ENCODE peak calls at places on chromosomes 2 and 18, in seven cellular contexts. One of them, this sample, is unnamed.

GRCh38 chr2:239162141-239162821 is 238.5 kb downstream of the HDAC4 start:
- DNase-seq in ovary: no peak
- DNase-seq in left ventricle myocardium inferior: peak; percentile 9
- DNase-seq in K562: no peak
- DNase-seq in IMR-90: no peak
- DNase-seq in astrocyte: no peak
- DNase-seq in CD8-positive, alpha-beta memory T cell: no peak
- DNase-seq in this sample: peak; percentile 11

GRCh38 chr2:27051902-27052645 is 606 bp downstream of the AGBL5 start:
- DNase-seq in ovary: peak; percentile 73
- DNase-seq in left ventricle myocardium inferior: peak; percentile 44
- DNase-seq in K562: no peak
- DNase-seq in IMR-90: no peak
- DNase-seq in astrocyte: no peak
- DNase-seq in CD8-positive, alpha-beta memory T cell: no peak
- DNase-seq in this sample: no peak

GRCh38 chr2:172248381-172249173 is 145.9 kb upstream of the DLX2 start:
- DNase-seq in ovary: no peak
- DNase-seq in left ventricle myocardium inferior: no peak
- DNase-seq in K562: no peak
- DNase-seq in IMR-90: peak; percentile 63
- DNase-seq in astrocyte: peak; percentile 70
- DNase-seq in CD8-positive, alpha-beta memory T cell: no peak
- DNase-seq in this sample: no peak

GRCh38 chr2:199207011-199207410 is 250.7 kb downstream of the SATB2 start:
- DNase-seq in ovary: no peak
- DNase-seq in left ventricle myocardium inferior: no peak
- DNase-seq in K562: no peak
- DNase-seq in IMR-90: no peak
- DNase-seq in astrocyte: no peak
- DNase-seq in CD8-positive, alpha-beta memory T cell: no peak
- DNase-seq in this sample: no peak

GRCh38 chr2:190978389-190979053 is 35.5 kb downstream of the STAT1 start:
- DNase-seq in ovary: no peak
- DNase-seq in left ventricle myocardium inferior: no peak
- DNase-seq in K562: no peak
- DNase-seq in IMR-90: peak; percentile 85
- DNase-seq in astrocyte: peak; percentile 85
- DNase-seq in CD8-positive, alpha-beta memory T cell: no peak
- DNase-seq in this sample: no peak

GRCh38 chr2:197453914-197454398 is 604 bp downstream of the COQ10B start:
- DNase-seq in ovary: no peak
- DNase-seq in left ventricle myocardium inferior: no peak
- DNase-seq in K562: peak; percentile 11
- DNase-seq in IMR-90: peak; percentile 96
- DNase-seq in astrocyte: peak; percentile 89
- DNase-seq in CD8-positive, alpha-beta memory T cell: no peak
- DNase-seq in this sample: no peak

GRCh38 chr2:220999351-220999750 is 572.8 kb downstream of the EPHA4 start:
- DNase-seq in ovary: no peak
- DNase-seq in left ventricle myocardium inferior: no peak
- DNase-seq in K562: no peak
- DNase-seq in IMR-90: peak; percentile 60
- DNase-seq in astrocyte: peak; percentile 65
- DNase-seq in CD8-positive, alpha-beta memory T cell: no peak
- DNase-seq in this sample: no peak

GRCh38 chr2:152549428-152549827 is 167.8 kb downstream of the PRPF40A start:
- DNase-seq in ovary: no peak
- DNase-seq in left ventricle myocardium inferior: no peak
- DNase-seq in K562: no peak
- DNase-seq in IMR-90: peak; percentile 33
- DNase-seq in astrocyte: peak; percentile 87
- DNase-seq in CD8-positive, alpha-beta memory T cell: no peak
- DNase-seq in this sample: no peak

GRCh38 chr18:59839931-59840685 is 59.7 kb upstream of the PMAIP1 start:
- DNase-seq in ovary: no peak
- DNase-seq in left ventricle myocardium inferior: no peak
- DNase-seq in K562: no peak
- DNase-seq in IMR-90: no peak
- DNase-seq in astrocyte: peak; percentile 26
- DNase-seq in CD8-positive, alpha-beta memory T cell: no peak
- DNase-seq in this sample: no peak

GRCh38 chr18:12637393-12637792 is 20.5 kb downstream of the SPIRE1 start:
- DNase-seq in ovary: no peak
- DNase-seq in left ventricle myocardium inferior: no peak
- DNase-seq in K562: no peak
- DNase-seq in IMR-90: peak; percentile 49
- DNase-seq in astrocyte: no peak
- DNase-seq in CD8-positive, alpha-beta memory T cell: no peak
- DNase-seq in this sample: no peak

GRCh38 chr2:1988594-1988993 is 244.3 kb upstream of the PXDN start:
- DNase-seq in ovary: no peak
- DNase-seq in left ventricle myocardium inferior: no peak
- DNase-seq in K562: no peak
- DNase-seq in IMR-90: no peak
- DNase-seq in astrocyte: no peak
- DNase-seq in CD8-positive, alpha-beta memory T cell: no peak
- DNase-seq in this sample: no peak

GRCh38 chr2:1989216-1989615 is 244.9 kb upstream of the PXDN start:
- DNase-seq in ovary: no peak
- DNase-seq in left ventricle myocardium inferior: no peak
- DNase-seq in K562: no peak
- DNase-seq in IMR-90: no peak
- DNase-seq in astrocyte: no peak
- DNase-seq in CD8-positive, alpha-beta memory T cell: no peak
- DNase-seq in this sample: no peak

GRCh38 chr2:1991126-1991525 is 246.8 kb upstream of the PXDN start:
- DNase-seq in ovary: no peak
- DNase-seq in left ventricle myocardium inferior: no peak
- DNase-seq in K562: no peak
- DNase-seq in IMR-90: no peak
- DNase-seq in astrocyte: no peak
- DNase-seq in CD8-positive, alpha-beta memory T cell: no peak
- DNase-seq in this sample: no peak

GRCh38 chr2:1990724-1991123 is 246.4 kb upstream of the PXDN start:
- DNase-seq in ovary: no peak
- DNase-seq in left ventricle myocardium inferior: peak; percentile 65
- DNase-seq in K562: no peak
- DNase-seq in IMR-90: no peak
- DNase-seq in astrocyte: peak; percentile 38
- DNase-seq in CD8-positive, alpha-beta memory T cell: no peak
- DNase-seq in this sample: no peak

GRCh38 chr2:1990151-1990589 is 245.9 kb upstream of the PXDN start:
- DNase-seq in ovary: no peak
- DNase-seq in left ventricle myocardium inferior: peak; percentile 38
- DNase-seq in K562: no peak
- DNase-seq in IMR-90: no peak
- DNase-seq in astrocyte: no peak
- DNase-seq in CD8-positive, alpha-beta memory T cell: no peak
- DNase-seq in this sample: no peak
- H3K4me3 ChIP-seq in ovary: no peak overlapping the region
- H3K4me3 ChIP-seq in left ventricle myocardium inferior: no peak overlapping the region
- H3K4me3 ChIP-seq in K562: no peak overlapping the region
- H3K4me3 ChIP-seq in IMR-90: no peak overlapping the region
- H3K4me3 ChIP-seq in astrocyte: no peak overlapping the region
- H3K4me3 ChIP-seq in CD8-positive, alpha-beta memory T cell: no peak overlapping the region
- H3K4me3 ChIP-seq in this sample: no peak overlapping the region

DNA sequence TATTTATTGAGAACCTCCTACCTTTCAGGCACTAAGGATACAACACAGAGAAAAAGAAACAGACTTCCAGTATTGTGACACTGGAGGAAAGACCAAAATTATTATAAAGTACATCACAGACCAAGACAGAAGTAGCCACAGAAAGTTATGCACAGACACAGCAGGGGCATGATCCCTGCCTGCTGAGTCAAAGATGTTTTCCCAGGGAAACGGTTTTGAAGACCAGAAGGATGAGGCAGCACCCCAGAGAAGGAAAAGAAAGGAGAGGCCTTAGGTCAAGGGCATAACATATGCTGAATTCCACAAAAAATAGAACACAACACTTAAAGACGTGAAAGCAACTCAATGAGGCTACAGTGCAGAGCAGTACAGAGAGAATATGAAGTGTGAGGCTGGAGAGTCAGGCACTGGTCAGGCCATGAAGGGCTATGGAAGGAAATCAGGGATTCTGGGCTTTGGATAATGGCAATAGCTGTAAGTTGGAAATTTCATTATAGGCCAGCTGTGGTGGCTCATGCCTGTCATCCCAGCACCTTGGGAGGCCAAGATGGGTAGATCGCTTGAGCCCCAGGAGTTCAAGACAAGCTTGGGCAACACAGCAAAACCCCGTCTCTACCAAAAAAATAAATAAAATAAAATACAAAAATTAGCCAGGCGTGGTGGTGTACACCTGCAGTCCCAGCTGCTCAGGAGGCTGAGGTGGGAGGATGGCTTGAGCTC is 8.2 kb downstream of the ADAM17 start:
- DNase-seq in ovary: no peak
- DNase-seq in left ventricle myocardium inferior: no peak
- DNase-seq in K562: no peak
- DNase-seq in IMR-90: peak; percentile 45
- DNase-seq in astrocyte: peak; percentile 46
- DNase-seq in CD8-positive, alpha-beta memory T cell: no peak
- DNase-seq in this sample: no peak
- H3K4me1 ChIP-seq in ovary: peaks cover 31% of the 10 kb centered on the region
- H3K4me1 ChIP-seq in left ventricle myocardium inferior: peaks cover 87% of the 10 kb centered on the region
- H3K4me1 ChIP-seq in K562: peaks cover 18% of the 10 kb centered on the region
- H3K4me1 ChIP-seq in IMR-90: peaks cover 11% of the 10 kb centered on the region
- H3K4me1 ChIP-seq in astrocyte: peaks cover 29% of the 10 kb centered on the region
- H3K4me1 ChIP-seq in CD8-positive, alpha-beta memory T cell: peaks cover 57% of the 10 kb centered on the region
- H3K4me1 ChIP-seq in this sample: peaks cover 10% of the 10 kb centered on the region

GRCh38 chr18:25862881-25863600 is 227.4 kb downstream of the SS18 start:
- DNase-seq in ovary: no peak
- DNase-seq in left ventricle myocardium inferior: no peak
- DNase-seq in K562: no peak
- DNase-seq in IMR-90: no peak
- DNase-seq in astrocyte: no peak
- DNase-seq in CD8-positive, alpha-beta memory T cell: no peak
- DNase-seq in this sample: no peak
- H3K4me3 ChIP-seq in ovary: no peak overlapping the region
- H3K4me3 ChIP-seq in left ventricle myocardium inferior: no peak overlapping the region
- H3K4me3 ChIP-seq in K562: no peak overlapping the region
- H3K4me3 ChIP-seq in IMR-90: no peak overlapping the region
- H3K4me3 ChIP-seq in astrocyte: no peak overlapping the region
- H3K4me3 ChIP-seq in CD8-positive, alpha-beta memory T cell: no peak overlapping the region
- H3K4me3 ChIP-seq in this sample: no peak overlapping the region

GRCh38 chr18:44770641-44771040 is 90.0 kb downstream of the SETBP1 start:
- DNase-seq in ovary: no peak
- DNase-seq in left ventricle myocardium inferior: no peak
- DNase-seq in K562: no peak
- DNase-seq in IMR-90: no peak
- DNase-seq in astrocyte: no peak
- DNase-seq in CD8-positive, alpha-beta memory T cell: no peak
- DNase-seq in this sample: no peak
- H3K4me1 ChIP-seq in ovary: peaks cover 20% of the 10 kb centered on the region
- H3K4me1 ChIP-seq in left ventricle myocardium inferior: peaks cover 52% of the 10 kb centered on the region
- H3K4me1 ChIP-seq in K562: no peaks in the 10 kb centered on the region
- H3K4me1 ChIP-seq in IMR-90: no peaks in the 10 kb centered on the region
- H3K4me1 ChIP-seq in astrocyte: no peaks in the 10 kb centered on the region
- H3K4me1 ChIP-seq in CD8-positive, alpha-beta memory T cell: no peaks in the 10 kb centered on the region
- H3K4me1 ChIP-seq in this sample: no peaks in the 10 kb centered on the region

GRCh38 chr2:30448308-30448707 is 1.3 kb downstream of the LCLAT1 start:
- DNase-seq in ovary: no peak
- DNase-seq in left ventricle myocardium inferior: no peak
- DNase-seq in K562: no peak
- DNase-seq in IMR-90: no peak
- DNase-seq in astrocyte: no peak
- DNase-seq in CD8-positive, alpha-beta memory T cell: no peak
- DNase-seq in this sample: no peak
- H3K4me3 ChIP-seq in ovary: no peak overlapping the region
- H3K4me3 ChIP-seq in left ventricle myocardium inferior: peak overlapping the region; percentile 93
- H3K4me3 ChIP-seq in K562: peak overlapping the region; percentile 57
- H3K4me3 ChIP-seq in IMR-90: peak overlapping the region; percentile 86
- H3K4me3 ChIP-seq in astrocyte: peak overlapping the region; percentile 82
- H3K4me3 ChIP-seq in CD8-positive, alpha-beta memory T cell: peak overlapping the region; percentile 75
- H3K4me3 ChIP-seq in this sample: no peak overlapping the region

DNA sequence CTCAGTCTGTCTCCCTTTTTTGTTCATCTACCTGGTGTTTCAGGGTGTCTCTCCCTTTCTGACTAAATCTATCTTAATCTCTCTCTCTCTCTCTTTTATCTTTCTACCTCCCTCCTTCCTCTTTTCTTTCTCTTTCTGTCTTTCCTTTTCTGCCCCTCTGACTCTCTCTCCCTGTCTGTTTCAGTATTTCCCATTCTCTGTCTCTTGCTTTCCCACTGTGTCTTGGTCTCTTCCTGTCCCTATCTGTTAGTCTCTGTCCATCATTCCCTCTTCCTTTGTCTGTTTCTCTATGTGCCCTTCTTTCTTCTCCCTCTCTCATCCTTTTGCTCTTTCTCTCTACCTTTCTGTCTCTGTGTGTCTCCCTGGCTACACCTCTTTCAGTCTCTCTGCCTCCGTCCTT is 56.7 kb downstream of the R3HDM1 start:
- DNase-seq in ovary: no peak
- DNase-seq in left ventricle myocardium inferior: no peak
- DNase-seq in K562: no peak
- DNase-seq in IMR-90: no peak
- DNase-seq in astrocyte: no peak
- DNase-seq in CD8-positive, alpha-beta memory T cell: no peak
- DNase-seq in this sample: no peak
- H3K4me1 ChIP-seq in ovary: no peaks in the 10 kb centered on the region
- H3K4me1 ChIP-seq in left ventricle myocardium inferior: peaks cover 4% of the 10 kb centered on the region
- H3K4me1 ChIP-seq in K562: no peaks in the 10 kb centered on the region
- H3K4me1 ChIP-seq in IMR-90: peaks cover 3% of the 10 kb centered on the region
- H3K4me1 ChIP-seq in astrocyte: no peaks in the 10 kb centered on the region
- H3K4me1 ChIP-seq in CD8-positive, alpha-beta memory T cell: peaks cover 12% of the 10 kb centered on the region
- H3K4me1 ChIP-seq in this sample: no peaks in the 10 kb centered on the region

GRCh38 chr18:458016-458415 is 42.5 kb downstream of the COLEC12 start:
- DNase-seq in ovary: no peak
- DNase-seq in left ventricle myocardium inferior: no peak
- DNase-seq in K562: no peak
- DNase-seq in IMR-90: no peak
- DNase-seq in astrocyte: no peak
- DNase-seq in CD8-positive, alpha-beta memory T cell: no peak
- DNase-seq in this sample: no peak
- H3K4me3 ChIP-seq in ovary: no peak overlapping the region
- H3K4me3 ChIP-seq in left ventricle myocardium inferior: no peak overlapping the region
- H3K4me3 ChIP-seq in K562: no peak overlapping the region
- H3K4me3 ChIP-seq in IMR-90: no peak overlapping the region
- H3K4me3 ChIP-seq in astrocyte: no peak overlapping the region
- H3K4me3 ChIP-seq in CD8-positive, alpha-beta memory T cell: no peak overlapping the region
- H3K4me3 ChIP-seq in this sample: no peak overlapping the region

This sample was measured in uterus.